ENCODE peak calls at places on chromosomes 5 and 9, in six cellular contexts. L is IMR-90, W is OCI-LY7, S is fibroblast of lung, I is neural progenitor cell, N is HepG2. J is an unnamed sample.

GRCh38 chr9:121645003-121645402 is 6.4 kb upstream of the DAB2IP start:
- DNase-seq in L (no peak), W (peak; percentile 20), S (no peak), I (no peak), N (no peak), J (no peak)

GRCh38 chr9:121249563-121249962 is 18.4 kb upstream of the GSN start:
- DNase-seq in L (no peak), W (peak; percentile 19), S (no peak), I (no peak), N (no peak), J (no peak)

GRCh38 chr9:94870793-94871558 is 144.5 kb downstream of the AOPEP start:
- DNase-seq in L (no peak), W (no peak), S (peak; percentile 90), I (no peak), N (no peak), J (no peak)

GRCh38 chr9:116905131-116905724 is 218.1 kb downstream of the TRIM32 start:
- DNase-seq in L (no peak), W (no peak), S (no peak), I (peak; percentile 60), N (no peak), J (no peak)

GRCh38 chr5:1751026-1751863 is 48.4 kb downstream of the MRPL36 start:
- DNase-seq in L (no peak), W (no peak), S (no peak), I (no peak), N (no peak), J (no peak)

GRCh38 chr5:127746756-127747155 is 43.6 kb downstream of the CCDC192 start:
- DNase-seq in L (peak; percentile 55), W (peak; percentile 21), S (peak; percentile 27), I (no peak), N (no peak), J (peak; percentile 85)

GRCh38 chr5:16489322-16489791 is 23.8 kb upstream of the ZNF622 start:
- DNase-seq in L (peak; percentile 64), W (peak; percentile 27), S (peak; percentile 41), I (peak; percentile 53), N (peak; percentile 30), J (peak; percentile 76)

GRCh38 chr5:5799826-5800225 is 377.3 kb downstream of the ICE1 start:
- DNase-seq in L (no peak), W (no peak), S (no peak), I (no peak), N (no peak), J (no peak)

GRCh38 chr5:142946547-142947426 is 176.6 kb downstream of the ARHGAP26 start:
- DNase-seq in L (no peak), W (no peak), S (no peak), I (no peak), N (no peak), J (no peak)

GRCh38 chr5:78323241-78323640 is 28.7 kb upstream of the AP3B1 start:
- DNase-seq in L (no peak), W (no peak), S (no peak), I (no peak), N (no peak), J (no peak)

GRCh38 chr5:152584103-152584502 is 179.0 kb upstream of the NMUR2 start:
- DNase-seq in L (no peak), W (no peak), S (no peak), I (no peak), N (no peak), J (no peak)

GRCh38 chr9:4678679-4679267 is 596 bp upstream of the CDC37L1 start:
- DNase-seq in L (peak; percentile 19), W (peak; percentile 47), S (peak; percentile 35), I (no peak), N (peak; percentile 41), J (peak; percentile 73)
- H3K4me2 ChIP-seq in L (peak overlapping the region; percentile 97), W (peak overlapping the region; percentile 69), S (peak overlapping the region; percentile 55), I (peak overlapping the region; percentile 94), N (peak overlapping the region; percentile 93), J (peak overlapping the region; percentile 87)

DNA sequence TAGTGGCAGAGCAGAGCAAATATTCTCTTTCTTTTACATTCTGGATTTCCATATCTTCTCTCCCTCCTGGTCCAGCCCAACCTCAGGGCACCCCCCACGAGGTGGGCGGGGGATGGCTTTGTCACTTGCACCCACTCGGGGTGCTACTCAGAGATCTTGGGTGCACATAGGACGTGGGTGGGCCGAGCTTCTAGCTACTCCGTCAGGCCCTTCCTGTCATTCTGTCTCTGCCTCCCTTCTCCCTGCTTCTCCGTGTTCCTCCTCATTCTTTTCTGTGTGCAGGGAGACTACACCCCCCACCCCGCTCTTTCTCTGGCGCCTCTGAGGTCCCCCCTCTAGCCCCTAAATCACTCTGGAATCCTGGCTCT is 19.5 kb downstream of the PCDHGC5 start:
- DNase-seq in L (no peak), W (peak; percentile 50), S (no peak), I (no peak), N (no peak), J (peak; percentile 80)
- H3K4me3 ChIP-seq in L (peak overlapping the region; percentile 7), W (peak overlapping the region; percentile 65), S (no peak overlapping the region), I (peak overlapping the region; percentile 5), N (no peak overlapping the region), J (peak overlapping the region; percentile 68)

DNA sequence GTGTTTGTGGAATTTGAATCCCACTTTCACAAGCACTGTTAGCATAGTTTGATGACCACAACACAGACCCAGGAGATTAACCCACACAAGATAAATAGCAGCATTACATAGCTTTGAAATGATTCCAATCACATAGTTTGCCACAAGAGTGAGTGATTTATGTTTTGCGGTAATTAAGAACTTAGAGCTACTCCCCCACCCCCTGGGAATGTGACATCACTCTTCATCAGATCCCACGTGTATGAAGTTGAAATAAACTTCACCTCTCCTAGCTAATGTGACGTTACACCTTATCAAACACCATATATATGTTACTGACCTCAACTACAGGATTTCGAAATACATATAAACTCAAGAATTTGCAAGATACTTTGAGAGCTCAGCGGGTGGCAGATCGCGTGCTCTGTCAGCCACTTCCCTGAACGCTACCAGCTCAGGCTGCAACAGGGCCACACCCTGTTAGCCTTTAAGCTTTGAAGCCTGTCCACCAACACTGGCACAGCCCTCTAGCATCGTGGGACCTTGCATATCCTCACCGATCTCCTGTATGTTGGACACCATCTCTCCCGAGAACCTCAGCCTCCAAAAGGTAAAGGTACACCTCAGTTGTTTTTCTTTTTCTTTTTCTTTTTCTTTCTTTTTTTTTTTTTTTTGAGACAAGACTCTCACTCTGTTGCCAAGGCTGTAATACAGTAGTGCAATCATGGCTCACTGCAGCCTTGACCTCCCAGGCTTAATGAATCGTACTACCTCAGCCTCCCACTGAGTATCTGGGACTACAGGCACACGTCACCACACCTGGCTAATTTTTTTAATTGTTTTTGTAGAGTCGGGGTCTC is 1.8 kb upstream of the AGTPBP1 start:
- DNase-seq in L (peak; percentile 86), W (no peak), S (peak; percentile 98), I (peak; percentile 39), N (peak; percentile 27), J (no peak)
- H3K4me1 ChIP-seq in L (no peaks in the 10 kb centered on the region), W (peaks cover 10% of the 10 kb centered on the region), S (peaks cover 6% of the 10 kb centered on the region), I (peaks cover 33% of the 10 kb centered on the region), N (peaks cover 31% of the 10 kb centered on the region), J (peaks cover 24% of the 10 kb centered on the region)

GRCh38 chr9:17578577-17578910 is 322 bp upstream of the SH3GL2 start:
- DNase-seq in L (no peak), W (no peak), S (no peak), I (no peak), N (no peak), J (no peak)

GRCh38 chr9:17580119-17580518 is 1.3 kb downstream of the SH3GL2 start:
- DNase-seq in L (no peak), W (no peak), S (no peak), I (no peak), N (no peak), J (no peak)

GRCh38 chr9:17574342-17574741 is 4.5 kb upstream of the SH3GL2 start:
- DNase-seq in L (no peak), W (no peak), S (no peak), I (no peak), N (no peak), J (no peak)

DNA sequence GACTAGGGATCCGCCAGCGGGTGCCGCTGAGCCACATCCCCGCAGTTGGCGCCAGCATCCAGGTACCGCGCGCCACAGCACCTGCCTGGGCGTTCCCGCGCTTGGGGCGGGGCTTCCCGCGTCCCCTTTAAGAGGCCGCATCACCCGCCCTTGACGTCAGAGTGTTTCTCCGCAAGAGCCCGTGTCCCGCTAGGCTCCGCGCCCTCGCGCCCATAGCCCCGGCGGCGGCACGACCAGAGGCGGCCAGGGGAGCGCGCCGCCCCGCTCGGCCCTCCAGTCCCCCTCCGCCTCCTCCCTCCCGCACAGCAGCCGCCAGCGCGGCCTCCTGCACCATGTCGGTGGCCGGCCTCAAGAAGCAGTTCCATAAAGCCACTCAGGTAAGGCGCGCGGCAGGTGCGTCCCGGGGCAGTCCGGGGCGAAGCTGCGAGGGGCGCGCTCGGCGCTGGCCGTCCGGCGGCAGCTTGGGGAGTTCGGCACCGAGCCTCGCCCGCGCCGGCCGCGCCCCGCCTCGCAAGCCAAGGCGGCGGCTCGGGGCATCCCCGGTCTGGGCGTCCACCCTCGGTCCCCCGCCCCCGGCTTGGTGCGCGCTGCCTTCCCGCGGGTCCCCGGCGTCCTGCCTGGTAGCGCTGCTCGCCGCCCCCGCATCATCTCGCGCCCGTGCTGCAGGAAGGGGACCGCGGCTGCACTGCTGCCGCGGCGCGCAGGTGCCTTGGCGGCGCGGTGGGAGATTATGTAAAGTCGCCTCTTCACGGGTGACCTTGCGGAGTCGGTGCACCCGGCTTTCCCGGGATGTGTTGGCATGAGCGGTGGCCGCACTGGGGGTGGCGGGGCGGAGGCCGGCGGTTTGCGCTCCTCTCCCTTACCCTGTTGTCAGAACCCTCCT is at the start of gene SH3GL2:
- DNase-seq in L (peak; percentile 4), W (no peak), S (peak; percentile 28), I (peak; percentile 80), N (no peak), J (no peak)
- H3K4me2 ChIP-seq in L (peak within 1 kb of the TSS; percentile 67), W (no peak within 1 kb of the TSS), S (peak within 1 kb of the TSS; percentile 85), I (peak within 1 kb of the TSS; percentile 100), N (peak within 1 kb of the TSS; percentile 3), J (no peak within 1 kb of the TSS)

DNA sequence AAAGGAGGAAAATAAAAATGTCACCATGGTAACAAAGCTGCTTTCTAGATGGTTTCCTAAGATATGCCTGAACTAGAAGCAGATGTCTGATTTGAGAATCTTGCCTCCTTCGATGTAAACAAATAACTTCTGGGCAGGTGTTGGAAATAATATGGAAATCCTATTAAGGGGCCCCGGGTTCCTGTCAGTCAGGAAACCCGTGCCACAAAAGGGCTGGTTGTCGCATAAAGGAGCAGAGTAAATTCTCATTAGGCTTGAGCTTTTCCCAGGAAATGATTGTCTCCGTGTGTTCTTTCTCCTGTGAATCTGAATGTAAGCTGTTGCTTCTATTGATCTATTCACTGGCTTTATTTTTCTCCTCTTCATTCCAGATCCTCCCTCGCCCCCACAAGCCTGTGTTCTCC is 90.8 kb downstream of the TLE4 start:
- DNase-seq in L (no peak), W (no peak), S (peak; percentile 23), I (peak; percentile 92), N (no peak), J (no peak)
- H3K4me3 ChIP-seq in L (no peak overlapping the region), W (no peak overlapping the region), S (no peak overlapping the region), I (peak overlapping the region; percentile 39), N (no peak overlapping the region), J (no peak overlapping the region)

J was measured in Karpas-422.